ENCODE peak calls at places on chromosomes 1 and 21, in ten cellular contexts. One of them, this sample, is unnamed.

GRCh38 chr1:162740755-162741154 is 49.7 kb upstream of the HSD17B7 start:
- DNase-seq in CD8-positive, alpha-beta T cell: no peak
- DNase-seq in uterus: no peak
- DNase-seq in cardiac muscle cell: no peak
- DNase-seq in brain microvascular endothelial cell: no peak
- DNase-seq in PC-9: no peak
- DNase-seq in K562: no peak
- DNase-seq in psoas muscle: no peak
- DNase-seq in RWPE2: no peak
- DNase-seq in H9: no peak
- DNase-seq in this sample: no peak

GRCh38 chr1:107141491-107142369 is 891 bp downstream of the NTNG1 start:
- DNase-seq in psoas muscle: peak; percentile 47
- DNase-seq in brain microvascular endothelial cell: peak; percentile 14
- DNase-seq in CD8-positive, alpha-beta T cell: no peak
- DNase-seq in cardiac muscle cell: peak; percentile 73
- DNase-seq in uterus: no peak
- DNase-seq in H9: peak; percentile 38
- DNase-seq in RWPE2: no peak
- DNase-seq in PC-9: peak; percentile 43
- DNase-seq in K562: peak; percentile 16
- DNase-seq in this sample: no peak

GRCh38 chr1:147580200-147580557 is 38.9 kb downstream of the BCL9 start:
- DNase-seq in uterus: no peak
- DNase-seq in CD8-positive, alpha-beta T cell: no peak
- DNase-seq in H9: no peak
- DNase-seq in RWPE2: no peak
- DNase-seq in K562: no peak
- DNase-seq in psoas muscle: no peak
- DNase-seq in cardiac muscle cell: no peak
- DNase-seq in PC-9: no peak
- DNase-seq in brain microvascular endothelial cell: no peak
- DNase-seq in this sample: no peak

GRCh38 chr21:43761886-43762285 is 14.2 kb downstream of the CSTB start:
- DNase-seq in K562: no peak
- DNase-seq in cardiac muscle cell: no peak
- DNase-seq in CD8-positive, alpha-beta T cell: no peak
- DNase-seq in brain microvascular endothelial cell: no peak
- DNase-seq in H9: no peak
- DNase-seq in RWPE2: no peak
- DNase-seq in uterus: no peak
- DNase-seq in psoas muscle: no peak
- DNase-seq in PC-9: no peak
- DNase-seq in this sample: no peak

GRCh38 chr1:196002906-196003305 is 605.3 kb downstream of the KCNT2 start:
- DNase-seq in brain microvascular endothelial cell: no peak
- DNase-seq in CD8-positive, alpha-beta T cell: no peak
- DNase-seq in H9: no peak
- DNase-seq in uterus: no peak
- DNase-seq in PC-9: peak; percentile 97
- DNase-seq in K562: no peak
- DNase-seq in cardiac muscle cell: no peak
- DNase-seq in RWPE2: no peak
- DNase-seq in psoas muscle: no peak
- DNase-seq in this sample: no peak

GRCh38 chr1:115829023-115829674 is 11.8 kb downstream of the NHLH2 start:
- DNase-seq in psoas muscle: no peak
- DNase-seq in CD8-positive, alpha-beta T cell: no peak
- DNase-seq in cardiac muscle cell: no peak
- DNase-seq in H9: no peak
- DNase-seq in uterus: peak; percentile 78
- DNase-seq in PC-9: peak; percentile 73
- DNase-seq in K562: peak; percentile 21
- DNase-seq in RWPE2: peak; percentile 78
- DNase-seq in brain microvascular endothelial cell: peak; percentile 78
- DNase-seq in this sample: no peak

GRCh38 chr1:206770531-206771352 is at the start of gene IL19:
- DNase-seq in cardiac muscle cell: no peak
- DNase-seq in psoas muscle: no peak
- DNase-seq in brain microvascular endothelial cell: no peak
- DNase-seq in K562: peak; percentile 37
- DNase-seq in H9: peak; percentile 37
- DNase-seq in RWPE2: no peak
- DNase-seq in uterus: no peak
- DNase-seq in PC-9: peak; percentile 41
- DNase-seq in CD8-positive, alpha-beta T cell: peak; percentile 24
- DNase-seq in this sample: peak; percentile 17

GRCh38 chr1:198556969-198557368 is 16.5 kb upstream of the ATP6V1G3 start:
- DNase-seq in H9: no peak
- DNase-seq in cardiac muscle cell: no peak
- DNase-seq in K562: peak; percentile 53
- DNase-seq in uterus: no peak
- DNase-seq in CD8-positive, alpha-beta T cell: peak; percentile 54
- DNase-seq in brain microvascular endothelial cell: no peak
- DNase-seq in RWPE2: no peak
- DNase-seq in PC-9: no peak
- DNase-seq in psoas muscle: no peak
- DNase-seq in this sample: peak; percentile 51

GRCh38 chr21:38768385-38769071 is 37.2 kb upstream of the ETS2 start:
- DNase-seq in K562: no peak
- DNase-seq in psoas muscle: no peak
- DNase-seq in uterus: no peak
- DNase-seq in RWPE2: no peak
- DNase-seq in CD8-positive, alpha-beta T cell: peak; percentile 12
- DNase-seq in cardiac muscle cell: no peak
- DNase-seq in brain microvascular endothelial cell: peak; percentile 92
- DNase-seq in PC-9: no peak
- DNase-seq in H9: no peak
- DNase-seq in this sample: no peak

GRCh38 chr1:41998250-41998649 is 79.5 kb upstream of the HIVEP3 start:
- DNase-seq in brain microvascular endothelial cell: no peak
- DNase-seq in RWPE2: no peak
- DNase-seq in PC-9: no peak
- DNase-seq in H9: no peak
- DNase-seq in psoas muscle: no peak
- DNase-seq in uterus: no peak
- DNase-seq in K562: no peak
- DNase-seq in cardiac muscle cell: no peak
- DNase-seq in CD8-positive, alpha-beta T cell: no peak
- DNase-seq in this sample: no peak

GRCh38 chr1:51241119-51241518 is 5.0 kb downstream of the RNF11 start:
- DNase-seq in CD8-positive, alpha-beta T cell: no peak
- DNase-seq in uterus: no peak
- DNase-seq in brain microvascular endothelial cell: no peak
- DNase-seq in K562: no peak
- DNase-seq in psoas muscle: no peak
- DNase-seq in PC-9: no peak
- DNase-seq in RWPE2: no peak
- DNase-seq in H9: no peak
- DNase-seq in cardiac muscle cell: no peak
- DNase-seq in this sample: no peak

GRCh38 chr1:110455151-110455550 is 4.2 kb downstream of the PROK1 start:
- DNase-seq in PC-9: no peak
- DNase-seq in cardiac muscle cell: no peak
- DNase-seq in brain microvascular endothelial cell: no peak
- DNase-seq in RWPE2: no peak
- DNase-seq in CD8-positive, alpha-beta T cell: no peak
- DNase-seq in uterus: no peak
- DNase-seq in K562: peak; percentile 70
- DNase-seq in psoas muscle: no peak
- DNase-seq in H9: peak; percentile 84
- DNase-seq in this sample: no peak

GRCh38 chr21:27759091-27759659 is 792.3 kb upstream of the ADAMTS5 start:
- DNase-seq in RWPE2: no peak
- DNase-seq in K562: no peak
- DNase-seq in H9: peak; percentile 71
- DNase-seq in uterus: no peak
- DNase-seq in cardiac muscle cell: no peak
- DNase-seq in brain microvascular endothelial cell: no peak
- DNase-seq in psoas muscle: no peak
- DNase-seq in PC-9: no peak
- DNase-seq in CD8-positive, alpha-beta T cell: no peak
- DNase-seq in this sample: no peak

GRCh38 chr1:101357444-101357986 is 120.7 kb downstream of the S1PR1 start:
- DNase-seq in psoas muscle: no peak
- DNase-seq in cardiac muscle cell: peak; percentile 74
- DNase-seq in CD8-positive, alpha-beta T cell: peak; percentile 77
- DNase-seq in PC-9: peak; percentile 70
- DNase-seq in uterus: peak; percentile 34
- DNase-seq in H9: peak; percentile 80
- DNase-seq in brain microvascular endothelial cell: peak; percentile 87
- DNase-seq in RWPE2: no peak
- DNase-seq in K562: peak; percentile 85
- DNase-seq in this sample: peak; percentile 69

GRCh38 chr1:15684042-15684461 is at the start of gene PLEKHM2:
- DNase-seq in uterus: peak; percentile 39
- DNase-seq in psoas muscle: peak; percentile 76
- DNase-seq in CD8-positive, alpha-beta T cell: peak; percentile 52
- DNase-seq in H9: no peak
- DNase-seq in brain microvascular endothelial cell: no peak
- DNase-seq in RWPE2: no peak
- DNase-seq in K562: peak; percentile 72
- DNase-seq in PC-9: no peak
- DNase-seq in cardiac muscle cell: peak; percentile 75
- DNase-seq in this sample: peak; percentile 26

GRCh38 chr21:38240121-38240520 is 16.7 kb upstream of the KCNJ15 start:
- DNase-seq in K562: no peak
- DNase-seq in PC-9: no peak
- DNase-seq in psoas muscle: no peak
- DNase-seq in brain microvascular endothelial cell: no peak
- DNase-seq in H9: no peak
- DNase-seq in cardiac muscle cell: no peak
- DNase-seq in CD8-positive, alpha-beta T cell: no peak
- DNase-seq in RWPE2: no peak
- DNase-seq in uterus: no peak
- DNase-seq in this sample: no peak

GRCh38 chr1:9009438-9010366 is 16.5 kb downstream of the SLC2A7 start:
- DNase-seq in H9: peak; percentile 92
- DNase-seq in PC-9: peak; percentile 50
- DNase-seq in CD8-positive, alpha-beta T cell: peak; percentile 16
- DNase-seq in RWPE2: no peak
- DNase-seq in uterus: no peak
- DNase-seq in brain microvascular endothelial cell: peak; percentile 37
- DNase-seq in K562: peak; percentile 47
- DNase-seq in psoas muscle: no peak
- DNase-seq in cardiac muscle cell: peak; percentile 55
- DNase-seq in this sample: no peak

GRCh38 chr21:45874716-45875415 is 106.7 kb upstream of the COL6A1 start:
- DNase-seq in uterus: peak; percentile 89
- DNase-seq in K562: peak; percentile 15
- DNase-seq in psoas muscle: peak; percentile 82
- DNase-seq in brain microvascular endothelial cell: peak; percentile 91
- DNase-seq in cardiac muscle cell: no peak
- DNase-seq in CD8-positive, alpha-beta T cell: no peak
- DNase-seq in RWPE2: peak; percentile 93
- DNase-seq in H9: no peak
- DNase-seq in PC-9: peak; percentile 46
- DNase-seq in this sample: no peak
- H3K27ac ChIP-seq in uterus: no peak overlapping the region
- H3K27ac ChIP-seq in K562: no peak overlapping the region
- H3K27ac ChIP-seq in psoas muscle: no peak overlapping the region
- H3K27ac ChIP-seq in brain microvascular endothelial cell: peak overlapping the region; percentile 82
- H3K27ac ChIP-seq in cardiac muscle cell: no peak overlapping the region
- H3K27ac ChIP-seq in CD8-positive, alpha-beta T cell: no peak overlapping the region
- H3K27ac ChIP-seq in RWPE2: peak overlapping the region; percentile 56
- H3K27ac ChIP-seq in H9: no peak overlapping the region
- H3K27ac ChIP-seq in PC-9: no peak overlapping the region
- H3K27ac ChIP-seq in this sample: no peak overlapping the region

GRCh38 chr1:111602974-111603373 is 16.6 kb upstream of the RAP1A start:
- DNase-seq in psoas muscle: no peak
- DNase-seq in CD8-positive, alpha-beta T cell: no peak
- DNase-seq in brain microvascular endothelial cell: no peak
- DNase-seq in K562: no peak
- DNase-seq in RWPE2: no peak
- DNase-seq in H9: no peak
- DNase-seq in cardiac muscle cell: peak; percentile 57
- DNase-seq in uterus: no peak
- DNase-seq in PC-9: no peak
- DNase-seq in this sample: no peak
- H3K27ac ChIP-seq in psoas muscle: no peak overlapping the region
- H3K27ac ChIP-seq in CD8-positive, alpha-beta T cell: peak overlapping the region; percentile 13
- H3K27ac ChIP-seq in brain microvascular endothelial cell: no peak overlapping the region
- H3K27ac ChIP-seq in K562: no peak overlapping the region
- H3K27ac ChIP-seq in RWPE2: no peak overlapping the region
- H3K27ac ChIP-seq in H9: no peak overlapping the region
- H3K27ac ChIP-seq in cardiac muscle cell: no peak overlapping the region
- H3K27ac ChIP-seq in uterus: no peak overlapping the region
- H3K27ac ChIP-seq in PC-9: no peak overlapping the region
- H3K27ac ChIP-seq in this sample: no peak overlapping the region

GRCh38 chr1:233376711-233377110 is 49.2 kb downstream of the MAP3K21 start:
- DNase-seq in H9: no peak
- DNase-seq in cardiac muscle cell: no peak
- DNase-seq in CD8-positive, alpha-beta T cell: no peak
- DNase-seq in brain microvascular endothelial cell: no peak
- DNase-seq in K562: no peak
- DNase-seq in RWPE2: no peak
- DNase-seq in uterus: no peak
- DNase-seq in psoas muscle: no peak
- DNase-seq in PC-9: no peak
- DNase-seq in this sample: no peak

GRCh38 chr1:233372218-233373125 is 44.9 kb downstream of the MAP3K21 start:
- DNase-seq in PC-9: no peak
- DNase-seq in brain microvascular endothelial cell: no peak
- DNase-seq in CD8-positive, alpha-beta T cell: no peak
- DNase-seq in K562: no peak
- DNase-seq in uterus: no peak
- DNase-seq in H9: no peak
- DNase-seq in psoas muscle: no peak
- DNase-seq in RWPE2: no peak
- DNase-seq in cardiac muscle cell: no peak
- DNase-seq in this sample: no peak

GRCh38 chr1:233375653-233376052 is 48.1 kb downstream of the MAP3K21 start:
- DNase-seq in CD8-positive, alpha-beta T cell: no peak
- DNase-seq in cardiac muscle cell: no peak
- DNase-seq in psoas muscle: no peak
- DNase-seq in brain microvascular endothelial cell: no peak
- DNase-seq in RWPE2: no peak
- DNase-seq in PC-9: no peak
- DNase-seq in H9: no peak
- DNase-seq in uterus: no peak
- DNase-seq in K562: no peak
- DNase-seq in this sample: no peak

GRCh38 chr1:233368784-233369120 is 41.2 kb downstream of the MAP3K21 start:
- DNase-seq in H9: no peak
- DNase-seq in psoas muscle: no peak
- DNase-seq in K562: no peak
- DNase-seq in cardiac muscle cell: no peak
- DNase-seq in CD8-positive, alpha-beta T cell: no peak
- DNase-seq in PC-9: no peak
- DNase-seq in brain microvascular endothelial cell: no peak
- DNase-seq in uterus: no peak
- DNase-seq in RWPE2: no peak
- DNase-seq in this sample: no peak

GRCh38 chr1:233373226-233373625 is 45.7 kb downstream of the MAP3K21 start:
- DNase-seq in K562: no peak
- DNase-seq in H9: no peak
- DNase-seq in PC-9: no peak
- DNase-seq in RWPE2: no peak
- DNase-seq in psoas muscle: no peak
- DNase-seq in brain microvascular endothelial cell: no peak
- DNase-seq in CD8-positive, alpha-beta T cell: no peak
- DNase-seq in uterus: no peak
- DNase-seq in cardiac muscle cell: no peak
- DNase-seq in this sample: no peak
- H3K27ac ChIP-seq in K562: no peak overlapping the region
- H3K27ac ChIP-seq in H9: no peak overlapping the region
- H3K27ac ChIP-seq in PC-9: no peak overlapping the region
- H3K27ac ChIP-seq in RWPE2: no peak overlapping the region
- H3K27ac ChIP-seq in psoas muscle: no peak overlapping the region
- H3K27ac ChIP-seq in brain microvascular endothelial cell: no peak overlapping the region
- H3K27ac ChIP-seq in CD8-positive, alpha-beta T cell: no peak overlapping the region
- H3K27ac ChIP-seq in uterus: no peak overlapping the region
- H3K27ac ChIP-seq in cardiac muscle cell: no peak overlapping the region
- H3K27ac ChIP-seq in this sample: no peak overlapping the region

GRCh38 chr1:78102916-78103315 is 57.1 kb downstream of the GIPC2 start:
- DNase-seq in H9: no peak
- DNase-seq in K562: no peak
- DNase-seq in cardiac muscle cell: no peak
- DNase-seq in RWPE2: no peak
- DNase-seq in CD8-positive, alpha-beta T cell: no peak
- DNase-seq in uterus: no peak
- DNase-seq in PC-9: no peak
- DNase-seq in psoas muscle: no peak
- DNase-seq in brain microvascular endothelial cell: no peak
- DNase-seq in this sample: no peak
- H3K27ac ChIP-seq in H9: no peak overlapping the region
- H3K27ac ChIP-seq in K562: no peak overlapping the region
- H3K27ac ChIP-seq in cardiac muscle cell: no peak overlapping the region
- H3K27ac ChIP-seq in RWPE2: peak overlapping the region; percentile 94
- H3K27ac ChIP-seq in CD8-positive, alpha-beta T cell: no peak overlapping the region
- H3K27ac ChIP-seq in uterus: no peak overlapping the region
- H3K27ac ChIP-seq in PC-9: no peak overlapping the region
- H3K27ac ChIP-seq in psoas muscle: peak overlapping the region; percentile 69
- H3K27ac ChIP-seq in brain microvascular endothelial cell: peak overlapping the region; percentile 95
- H3K27ac ChIP-seq in this sample: no peak overlapping the region

This sample was measured in CD4-positive, alpha-beta T cell.